ENCODE peak calls at places on chromosomes 2 and 18, in five cellular contexts. One of them, this sample, is unnamed.

GRCh38 chr2:235514627-235515363 is 21.0 kb downstream of the AGAP1 start:
- DNase-seq in Karpas-422: no peak
- DNase-seq in GM23338: peak; percentile 53
- DNase-seq in GM23248: no peak
- DNase-seq in PC-3: no peak
- DNase-seq in this sample: peak; percentile 71

GRCh38 chr2:127175406-127175805 is 44.7 kb downstream of the CYP27C1 start:
- DNase-seq in GM23338: no peak
- DNase-seq in GM23248: peak; percentile 89
- DNase-seq in Karpas-422: no peak
- DNase-seq in PC-3: peak; percentile 25
- DNase-seq in this sample: peak; percentile 72

GRCh38 chr2:161873689-161874088 is 200.3 kb downstream of the DPP4 start:
- DNase-seq in GM23248: no peak
- DNase-seq in Karpas-422: no peak
- DNase-seq in GM23338: peak; percentile 36
- DNase-seq in PC-3: no peak
- DNase-seq in this sample: no peak

GRCh38 chr2:205022751-205023150 is 477.5 kb downstream of the PARD3B start:
- DNase-seq in GM23248: no peak
- DNase-seq in Karpas-422: no peak
- DNase-seq in PC-3: no peak
- DNase-seq in GM23338: no peak
- DNase-seq in this sample: no peak

GRCh38 chr18:38575648-38576047 is 1010.0 kb upstream of the CELF4 start:
- DNase-seq in GM23338: no peak
- DNase-seq in GM23248: no peak
- DNase-seq in PC-3: no peak
- DNase-seq in Karpas-422: no peak
- DNase-seq in this sample: no peak

GRCh38 chr18:72544092-72544886 is at the start of gene CBLN2:
- DNase-seq in Karpas-422: peak; percentile 68
- DNase-seq in GM23248: peak; percentile 79
- DNase-seq in PC-3: peak; percentile 75
- DNase-seq in GM23338: peak; percentile 77
- DNase-seq in this sample: peak; percentile 85

GRCh38 chr2:46651363-46652099 is 172.2 kb downstream of the TMEM247 start:
- DNase-seq in Karpas-422: no peak
- DNase-seq in PC-3: no peak
- DNase-seq in GM23248: peak; percentile 58
- DNase-seq in GM23338: no peak
- DNase-seq in this sample: peak; percentile 16

GRCh38 chr2:237434916-237435315 is 21.0 kb upstream of the COL6A3 start:
- DNase-seq in PC-3: peak; percentile 72
- DNase-seq in GM23338: no peak
- DNase-seq in Karpas-422: no peak
- DNase-seq in GM23248: peak; percentile 90
- DNase-seq in this sample: no peak

GRCh38 chr2:16013571-16013970 is 73.2 kb downstream of the MYCN start:
- DNase-seq in Karpas-422: no peak
- DNase-seq in GM23338: peak; percentile 33
- DNase-seq in PC-3: no peak
- DNase-seq in GM23248: no peak
- DNase-seq in this sample: no peak

GRCh38 chr18:49476664-49477411 is 10.2 kb downstream of the C18orf32 start:
- DNase-seq in GM23248: peak; percentile 93
- DNase-seq in Karpas-422: no peak
- DNase-seq in GM23338: peak; percentile 4
- DNase-seq in PC-3: peak; percentile 25
- DNase-seq in this sample: peak; percentile 43

GRCh38 chr2:240344904-240345303 is 90.6 kb upstream of the GPC1 start:
- DNase-seq in PC-3: no peak
- DNase-seq in Karpas-422: no peak
- DNase-seq in GM23248: no peak
- DNase-seq in GM23338: no peak
- DNase-seq in this sample: no peak

GRCh38 chr18:48541026-48541746 is 2.4 kb downstream of the CTIF start:
- DNase-seq in GM23338: peak; percentile 78
- DNase-seq in Karpas-422: no peak
- DNase-seq in GM23248: peak; percentile 94
- DNase-seq in PC-3: peak; percentile 50
- DNase-seq in this sample: peak; percentile 88

GRCh38 chr2:136242687-136243277 is 124.8 kb upstream of the CXCR4 start:
- DNase-seq in PC-3: no peak
- DNase-seq in GM23338: no peak
- DNase-seq in Karpas-422: no peak
- DNase-seq in GM23248: peak; percentile 6
- DNase-seq in this sample: no peak

GRCh38 chr18:36627616-36628015 is 201.2 kb downstream of the TPGS2 start:
- DNase-seq in GM23248: no peak
- DNase-seq in GM23338: no peak
- DNase-seq in Karpas-422: no peak
- DNase-seq in PC-3: no peak
- DNase-seq in this sample: no peak

GRCh38 chr2:8306530-8307351 is 375.1 kb upstream of the ID2 start:
- DNase-seq in GM23248: peak; percentile 23
- DNase-seq in GM23338: no peak
- DNase-seq in PC-3: peak; percentile 93
- DNase-seq in Karpas-422: no peak
- DNase-seq in this sample: peak; percentile 33

GRCh38 chr2:86223098-86223681 is 23.9 kb downstream of the MRPL35 start:
- DNase-seq in GM23338: no peak
- DNase-seq in PC-3: no peak
- DNase-seq in GM23248: peak; percentile 76
- DNase-seq in Karpas-422: no peak
- DNase-seq in this sample: peak; percentile 66

GRCh38 chr2:15653806-15654726 is 62.4 kb downstream of the DDX1 start:
- DNase-seq in GM23338: no peak
- DNase-seq in PC-3: no peak
- DNase-seq in Karpas-422: no peak
- DNase-seq in GM23248: no peak
- DNase-seq in this sample: no peak

GRCh38 chr2:234823877-234824376 is 127.9 kb upstream of the SH3BP4 start:
- DNase-seq in GM23338: no peak
- DNase-seq in PC-3: peak; percentile 92
- DNase-seq in GM23248: peak; percentile 98
- DNase-seq in Karpas-422: no peak
- DNase-seq in this sample: peak; percentile 71

GRCh38 chr18:12597775-12598174 is 60.1 kb downstream of the SPIRE1 start:
- DNase-seq in Karpas-422: no peak
- DNase-seq in GM23338: no peak
- DNase-seq in GM23248: peak; percentile 95
- DNase-seq in PC-3: peak; percentile 86
- DNase-seq in this sample: peak; percentile 47

GRCh38 chr2:137115081-137115713 is 349.9 kb downstream of the THSD7B start:
- DNase-seq in GM23338: no peak
- DNase-seq in GM23248: peak; percentile 10
- DNase-seq in PC-3: no peak
- DNase-seq in Karpas-422: no peak
- DNase-seq in this sample: no peak

GRCh38 chr2:112601754-112602153 is 17.3 kb downstream of the CHCHD5 start:
- DNase-seq in GM23338: no peak
- DNase-seq in Karpas-422: no peak
- DNase-seq in PC-3: no peak
- DNase-seq in GM23248: no peak
- DNase-seq in this sample: no peak

GRCh38 chr2:112593761-112594160 is 9.4 kb downstream of the CHCHD5 start:
- DNase-seq in PC-3: no peak
- DNase-seq in GM23338: no peak
- DNase-seq in Karpas-422: no peak
- DNase-seq in GM23248: no peak
- DNase-seq in this sample: no peak

GRCh38 chr2:112600634-112601033 is 16.2 kb downstream of the CHCHD5 start:
- DNase-seq in PC-3: no peak
- DNase-seq in Karpas-422: no peak
- DNase-seq in GM23248: no peak
- DNase-seq in GM23338: no peak
- DNase-seq in this sample: no peak

GRCh38 chr2:112602917-112603316 is 18.5 kb downstream of the CHCHD5 start:
- DNase-seq in GM23248: no peak
- DNase-seq in Karpas-422: no peak
- DNase-seq in GM23338: no peak
- DNase-seq in PC-3: no peak
- DNase-seq in this sample: no peak

DNA sequence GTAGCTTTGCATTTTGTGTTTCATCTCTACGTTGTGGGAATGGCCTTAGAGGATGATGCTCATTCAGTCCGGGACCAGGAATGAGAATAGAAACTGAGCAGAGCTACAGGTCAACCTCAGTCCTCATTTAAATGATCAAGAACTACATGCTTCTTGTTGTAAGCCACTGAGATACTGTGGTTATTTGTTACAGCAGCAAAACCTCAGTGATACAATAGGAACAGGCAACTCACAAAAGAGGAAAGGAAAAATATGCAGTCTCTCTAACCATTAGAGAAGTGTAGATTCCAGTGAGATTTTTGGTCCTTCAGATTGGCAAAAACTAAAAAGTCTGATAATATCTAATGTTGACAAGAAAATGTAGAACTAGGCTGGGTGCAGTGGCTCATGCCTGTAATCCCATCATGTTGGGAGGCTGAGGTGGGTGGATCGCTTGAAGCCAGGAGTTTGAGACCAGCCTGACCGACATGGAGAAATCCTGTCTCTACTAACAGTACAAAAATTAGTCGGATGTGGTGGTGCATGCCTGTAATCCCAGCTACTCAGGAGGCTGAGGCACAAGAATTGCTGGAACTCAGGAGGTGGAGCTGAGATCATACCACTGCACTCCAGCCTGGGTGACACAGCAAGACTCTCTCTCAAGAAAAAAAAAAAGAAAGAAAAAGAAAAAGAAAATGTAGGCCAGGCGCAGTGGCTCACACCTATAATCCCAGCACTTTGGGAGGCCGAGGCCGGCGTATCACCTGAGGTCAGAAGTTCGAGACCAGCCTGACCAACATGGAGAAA is 13.3 kb downstream of the CHCHD5 start:
- DNase-seq in Karpas-422: no peak
- DNase-seq in PC-3: no peak
- DNase-seq in GM23338: no peak
- DNase-seq in GM23248: no peak
- DNase-seq in this sample: no peak
- H3K9me2 ChIP-seq in Karpas-422: no peaks in the 10 kb centered on the region
- H3K9me2 ChIP-seq in PC-3: no peaks in the 10 kb centered on the region
- H3K9me2 ChIP-seq in GM23338: no peaks in the 10 kb centered on the region
- H3K9me2 ChIP-seq in GM23248: no peaks in the 10 kb centered on the region
- H3K9me2 ChIP-seq in this sample: no peaks in the 10 kb centered on the region

GRCh38 chr2:231182500-231182899 is 15.9 kb upstream of the ARMC9 start:
- DNase-seq in PC-3: no peak
- DNase-seq in GM23248: no peak
- DNase-seq in Karpas-422: no peak
- DNase-seq in GM23338: no peak
- DNase-seq in this sample: no peak

GRCh38 chr2:231185886-231186285 is 12.5 kb upstream of the ARMC9 start:
- DNase-seq in GM23248: no peak
- DNase-seq in GM23338: no peak
- DNase-seq in Karpas-422: no peak
- DNase-seq in PC-3: no peak
- DNase-seq in this sample: no peak

GRCh38 chr2:231185050-231185725 is 13.2 kb upstream of the ARMC9 start:
- DNase-seq in PC-3: no peak
- DNase-seq in GM23338: no peak
- DNase-seq in Karpas-422: no peak
- DNase-seq in GM23248: no peak
- DNase-seq in this sample: no peak

GRCh38 chr2:231183851-231184250 is 14.6 kb upstream of the ARMC9 start:
- DNase-seq in PC-3: no peak
- DNase-seq in GM23248: no peak
- DNase-seq in Karpas-422: no peak
- DNase-seq in GM23338: no peak
- DNase-seq in this sample: no peak

GRCh38 chr2:231184319-231184718 is 14.1 kb upstream of the ARMC9 start:
- DNase-seq in GM23338: no peak
- DNase-seq in PC-3: no peak
- DNase-seq in GM23248: no peak
- DNase-seq in Karpas-422: no peak
- DNase-seq in this sample: no peak
- H3K9me2 ChIP-seq in GM23338: peaks cover 3% of the 10 kb centered on the region
- H3K9me2 ChIP-seq in PC-3: no peaks in the 10 kb centered on the region
- H3K9me2 ChIP-seq in GM23248: no peaks in the 10 kb centered on the region
- H3K9me2 ChIP-seq in Karpas-422: no peaks in the 10 kb centered on the region
- H3K9me2 ChIP-seq in this sample: no peaks in the 10 kb centered on the region

GRCh38 chr18:35458677-35459441 is 38.9 kb downstream of the INO80C start:
- DNase-seq in PC-3: peak; percentile 71
- DNase-seq in GM23248: peak; percentile 52
- DNase-seq in Karpas-422: no peak
- DNase-seq in GM23338: peak; percentile 63
- DNase-seq in this sample: peak; percentile 84

GRCh38 chr18:35457140-35457704 is 40.5 kb downstream of the INO80C start:
- DNase-seq in GM23338: no peak
- DNase-seq in PC-3: peak; percentile 47
- DNase-seq in Karpas-422: no peak
- DNase-seq in GM23248: no peak
- DNase-seq in this sample: no peak

GRCh38 chr18:35456181-35456850 is 41.4 kb downstream of the INO80C start:
- DNase-seq in GM23338: no peak
- DNase-seq in Karpas-422: no peak
- DNase-seq in GM23248: no peak
- DNase-seq in PC-3: peak; percentile 39
- DNase-seq in this sample: no peak

GRCh38 chr18:35459997-35460396 is 37.8 kb downstream of the INO80C start:
- DNase-seq in GM23338: no peak
- DNase-seq in PC-3: no peak
- DNase-seq in GM23248: no peak
- DNase-seq in Karpas-422: no peak
- DNase-seq in this sample: no peak

DNA sequence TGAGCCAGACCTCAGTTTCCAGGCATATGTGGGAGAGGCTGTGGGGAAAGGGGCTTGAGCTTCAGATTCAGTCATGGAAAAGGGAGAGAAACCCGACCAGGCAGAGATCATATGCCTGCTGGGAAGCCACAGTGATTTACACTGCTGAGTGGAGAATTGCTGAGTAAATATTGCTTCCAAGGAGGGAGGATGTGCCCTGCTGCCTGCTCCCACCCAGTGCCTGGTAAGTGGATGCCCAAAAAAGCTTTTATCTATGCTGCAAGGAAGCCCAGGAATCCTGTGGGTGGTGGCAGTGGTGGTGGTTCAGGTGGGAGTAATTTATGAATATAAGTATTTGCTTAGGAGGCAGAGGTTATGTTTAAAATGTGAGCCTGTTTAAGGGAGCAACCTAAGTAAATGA is 39.5 kb downstream of the INO80C start:
- DNase-seq in PC-3: peak; percentile 47
- DNase-seq in GM23338: no peak
- DNase-seq in GM23248: no peak
- DNase-seq in Karpas-422: no peak
- DNase-seq in this sample: no peak
- H3K9me2 ChIP-seq in PC-3: no peaks in the 10 kb centered on the region
- H3K9me2 ChIP-seq in GM23338: peaks cover 6% of the 10 kb centered on the region
- H3K9me2 ChIP-seq in GM23248: no peaks in the 10 kb centered on the region
- H3K9me2 ChIP-seq in Karpas-422: no peaks in the 10 kb centered on the region
- H3K9me2 ChIP-seq in this sample: no peaks in the 10 kb centered on the region

DNA sequence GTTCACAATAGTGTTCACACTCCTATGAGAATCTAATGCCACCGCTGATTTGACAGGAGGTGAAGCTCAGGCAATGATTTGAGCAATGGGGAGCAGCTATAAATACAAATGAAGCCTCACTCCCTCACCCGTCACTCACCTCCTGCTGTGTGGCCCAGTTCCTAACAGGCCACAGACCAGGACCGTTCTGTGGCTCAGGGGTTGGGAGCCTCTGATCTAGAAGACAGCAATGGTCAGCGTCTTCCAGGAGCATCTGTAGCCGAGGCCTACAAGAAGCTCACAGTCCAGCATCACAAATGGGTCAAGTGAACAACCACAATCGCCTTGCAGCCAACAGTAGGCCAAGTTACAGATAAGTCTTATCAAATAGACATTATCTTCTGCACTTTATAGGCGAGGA is 110.0 kb upstream of the SLC66A3 start:
- DNase-seq in GM23248: no peak
- DNase-seq in PC-3: no peak
- DNase-seq in Karpas-422: no peak
- DNase-seq in GM23338: no peak
- DNase-seq in this sample: no peak
- H3K9me2 ChIP-seq in GM23248: no peaks in the 10 kb centered on the region
- H3K9me2 ChIP-seq in PC-3: no peaks in the 10 kb centered on the region
- H3K9me2 ChIP-seq in Karpas-422: no peaks in the 10 kb centered on the region
- H3K9me2 ChIP-seq in GM23338: no peaks in the 10 kb centered on the region
- H3K9me2 ChIP-seq in this sample: no peaks in the 10 kb centered on the region

This sample was measured in hepatocyte.